ENCODE peak calls at places on chromosomes 5 and 9, in four cellular contexts. G is Jurkat, Clone E6-1; E is LoVo; D is NCI-H774. Z is an unnamed sample.

GRCh38 chr5:150183436-150183835 is 6.4 kb upstream of the SLC6A7 start:
- DNase-seq in E (no peak), G (no peak), D (no peak), Z (no peak)

GRCh38 chr5:180069589-180070247 is 1.8 kb downstream of the RNF130 start:
- DNase-seq in D (no peak), E (no peak), G (no peak), Z (no peak)

GRCh38 chr5:83255268-83255667 is 177.9 kb downstream of the XRCC4 start:
- DNase-seq in E (no peak), D (no peak), G (no peak), Z (no peak)

GRCh38 chr5:132829742-132830435 is 558 bp downstream of the SHROOM1 start:
- DNase-seq in D (peak; percentile 71), E (peak; percentile 86), G (peak; percentile 32), Z (no peak)

GRCh38 chr5:154196955-154197652 is 6.6 kb downstream of the GALNT10 start:
- DNase-seq in D (no peak), G (peak; percentile 44), E (no peak), Z (no peak)

GRCh38 chr5:155027993-155028629 is 14.6 kb downstream of the KIF4B start:
- DNase-seq in D (no peak), G (no peak), E (peak; percentile 24), Z (no peak)

GRCh38 chr9:27125030-27125429 is 16.0 kb downstream of the TEK start:
- DNase-seq in D (no peak), E (peak; percentile 6), G (no peak), Z (no peak)

GRCh38 chr9:7545766-7546165 is 253.8 kb downstream of the DMAC1 start:
- DNase-seq in G (no peak), D (no peak), E (no peak), Z (no peak)

GRCh38 chr9:86503926-86504325 is 149.7 kb upstream of the TUT7 start:
- DNase-seq in G (no peak), D (no peak), E (no peak), Z (no peak)

GRCh38 chr5:174303437-174304045 is 258.0 kb downstream of the NSG2 start:
- DNase-seq in E (no peak), G (no peak), D (no peak), Z (no peak)

GRCh38 chr5:28707706-28708105 is 1669.3 kb upstream of the CDH9 start:
- DNase-seq in E (no peak), D (no peak), G (no peak), Z (no peak)

GRCh38 chr9:304519-305185 is 90.0 kb downstream of the DOCK8 start:
- DNase-seq in D (no peak), G (no peak), E (no peak), Z (no peak)

GRCh38 chr9:95190413-95190812 is 127.1 kb downstream of the FANCC start:
- DNase-seq in G (no peak), E (no peak), D (no peak), Z (no peak)

GRCh38 chr5:91425046-91425445 is 41.9 kb upstream of the ARRDC3 start:
- DNase-seq in G (no peak), D (no peak), E (no peak), Z (no peak)

GRCh38 chr9:93501406-93501805 is 48.0 kb upstream of the FAM120AOS start:
- DNase-seq in G (peak; percentile 16), D (no peak), E (peak; percentile 6), Z (no peak)

GRCh38 chr5:95734916-95735315 is 3.8 kb downstream of the RHOBTB3 start:
- DNase-seq in E (no peak), G (no peak), D (no peak), Z (no peak)

GRCh38 chr5:11013793-11014192 is 252.8 kb upstream of the DAP start:
- DNase-seq in D (no peak), G (no peak), E (no peak), Z (no peak)

GRCh38 chr9:105157178-105157583 is 87.3 kb upstream of the SLC44A1 start:
- DNase-seq in D (peak; percentile 22), E (peak; percentile 50), G (peak; percentile 50), Z (no peak)

GRCh38 chr9:110105107-110105506 is 102.9 kb downstream of the C9orf152 start:
- DNase-seq in D (no peak), G (no peak), E (no peak), Z (no peak)

GRCh38 chr5:178058321-178059012 is 54.9 kb upstream of the N4BP3 start:
- DNase-seq in E (no peak), G (no peak), D (peak; percentile 92), Z (no peak)

GRCh38 chr5:34870382-34870781 is 31.4 kb downstream of the TTC23L start:
- DNase-seq in D (no peak), E (no peak), G (no peak), Z (no peak)

GRCh38 chr9:88809371-88809770 is 181.9 kb upstream of the S1PR3 start:
- DNase-seq in E (no peak), G (no peak), D (no peak), Z (no peak)

GRCh38 chr9:137694962-137695875 is 76.4 kb downstream of the EHMT1 start:
- DNase-seq in E (no peak), D (no peak), G (no peak), Z (no peak)

GRCh38 chr9:26296910-26297309 is 595.7 kb downstream of the CAAP1 start:
- DNase-seq in G (no peak), D (no peak), E (no peak), Z (no peak)

GRCh38 chr5:5040712-5041111 is 99.4 kb upstream of the ADAMTS16 start:
- DNase-seq in D (no peak), G (no peak), E (no peak), Z (no peak)

GRCh38 chr5:73448072-73448432 is 525 bp downstream of the FOXD1 start:
- DNase-seq in E (peak; percentile 45), D (no peak), G (no peak), Z (no peak)

GRCh38 chr5:143262393-143263174 is 140.9 kb downstream of the NR3C1 start:
- DNase-seq in G (no peak), D (no peak), E (peak; percentile 18), Z (no peak)

GRCh38 chr5:30866142-30866541 is 327.3 kb upstream of the CDH6 start:
- DNase-seq in E (no peak), D (no peak), G (no peak), Z (no peak)

GRCh38 chr9:104779334-104779733 is 15.4 kb downstream of the NIPSNAP3B start:
- DNase-seq in D (peak; percentile 49), G (no peak), E (no peak), Z (no peak)

Z was measured in glomerular endothelial cell.